ENCODE peak calls at places on chromosomes 12 and 14, in four cellular contexts. B is upper lobe of left lung, W is lung, L is right cardiac atrium. G is an unnamed sample.

GRCh38 chr12:114888928-114889327 is 205.0 kb upstream of the TBX3 start:
- DNase-seq in B (no peak), W (no peak), L (no peak), G (no peak)

GRCh38 chr12:13073191-13073590 is 29.0 kb downstream of the FAM234B start:
- DNase-seq in B (no peak), W (no peak), L (no peak), G (no peak)

GRCh38 chr12:127429556-127429955 is 837.4 kb upstream of the TMEM132C start:
- DNase-seq in B (no peak), W (no peak), L (no peak), G (no peak)

GRCh38 chr12:30719060-30719459 is 23.4 kb upstream of the IPO8 start:
- DNase-seq in B (no peak), W (no peak), L (no peak), G (no peak)

GRCh38 chr14:49218436-49219092 is 367.6 kb downstream of the RPS29 start:
- DNase-seq in B (no peak), W (no peak), L (no peak), G (no peak)

GRCh38 chr12:112000806-112001205 is 12.2 kb downstream of the TMEM116 start:
- DNase-seq in B (no peak), W (no peak), L (no peak), G (no peak)

GRCh38 chr14:73173092-73173735 is 36.9 kb downstream of the PSEN1 start:
- DNase-seq in B (no peak), W (no peak), L (no peak), G (peak; percentile 8)

GRCh38 chr12:116539361-116539771 is 19.8 kb upstream of the MAP1LC3B2 start:
- DNase-seq in B (no peak), W (no peak), L (no peak), G (no peak)

GRCh38 chr12:79455314-79455713 is 235.4 kb downstream of the PAWR start:
- DNase-seq in B (no peak), W (no peak), L (no peak), G (no peak)

GRCh38 chr14:101836131-101836530 is 74.6 kb downstream of the PPP2R5C start:
- DNase-seq in B (no peak), W (no peak), L (peak; percentile 45), G (no peak)

GRCh38 chr12:57479376-57480115 is at the start of gene ARHGAP9:
- DNase-seq in B (no peak), W (no peak), L (no peak), G (no peak)

GRCh38 chr12:57481671-57482070 is 2.0 kb upstream of the ARHGAP9 start:
- DNase-seq in B (no peak), W (no peak), L (no peak), G (no peak)

GRCh38 chr12:57487055-57487596 is 742 bp upstream of the MARS1 start:
- DNase-seq in B (no peak), W (no peak), L (no peak), G (peak; percentile 23)

GRCh38 chr12:57485695-57486094 is 2.2 kb upstream of the MARS1 start:
- DNase-seq in B (no peak), W (no peak), L (no peak), G (no peak)

DNA sequence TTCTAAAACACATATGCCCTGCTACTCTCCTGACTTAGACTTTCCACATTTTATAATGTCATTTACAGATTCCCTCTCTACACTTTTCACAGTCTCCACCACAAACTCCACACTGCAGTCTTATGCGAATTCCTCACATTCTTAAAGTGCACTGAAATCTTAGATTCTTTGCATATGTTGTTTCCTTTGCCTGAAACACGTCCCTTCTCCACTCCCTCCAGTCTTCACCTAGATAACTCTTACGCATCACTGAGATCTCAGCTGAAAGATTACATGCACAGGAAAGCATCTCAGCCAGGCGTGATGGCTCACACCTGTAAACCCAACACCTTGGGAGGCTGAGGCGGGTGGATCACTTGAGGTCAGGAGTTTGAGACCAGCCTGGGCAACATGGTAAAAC is 3.8 kb upstream of the ARHGAP9 start:
- DNase-seq in B (no peak), W (no peak), L (no peak), G (no peak)
- H3K27ac ChIP-seq in B (no peak overlapping the region), W (no peak overlapping the region), L (no peak overlapping the region), G (no peak overlapping the region)

GRCh38 chr14:91371990-91372375 is 45.6 kb downstream of the CCDC88C start:
- DNase-seq in B (no peak), W (no peak), L (no peak), G (no peak)
- H3K27ac ChIP-seq in B (peak overlapping the region; percentile 46), W (no peak overlapping the region), L (no peak overlapping the region), G (peak overlapping the region; percentile 78)

DNA sequence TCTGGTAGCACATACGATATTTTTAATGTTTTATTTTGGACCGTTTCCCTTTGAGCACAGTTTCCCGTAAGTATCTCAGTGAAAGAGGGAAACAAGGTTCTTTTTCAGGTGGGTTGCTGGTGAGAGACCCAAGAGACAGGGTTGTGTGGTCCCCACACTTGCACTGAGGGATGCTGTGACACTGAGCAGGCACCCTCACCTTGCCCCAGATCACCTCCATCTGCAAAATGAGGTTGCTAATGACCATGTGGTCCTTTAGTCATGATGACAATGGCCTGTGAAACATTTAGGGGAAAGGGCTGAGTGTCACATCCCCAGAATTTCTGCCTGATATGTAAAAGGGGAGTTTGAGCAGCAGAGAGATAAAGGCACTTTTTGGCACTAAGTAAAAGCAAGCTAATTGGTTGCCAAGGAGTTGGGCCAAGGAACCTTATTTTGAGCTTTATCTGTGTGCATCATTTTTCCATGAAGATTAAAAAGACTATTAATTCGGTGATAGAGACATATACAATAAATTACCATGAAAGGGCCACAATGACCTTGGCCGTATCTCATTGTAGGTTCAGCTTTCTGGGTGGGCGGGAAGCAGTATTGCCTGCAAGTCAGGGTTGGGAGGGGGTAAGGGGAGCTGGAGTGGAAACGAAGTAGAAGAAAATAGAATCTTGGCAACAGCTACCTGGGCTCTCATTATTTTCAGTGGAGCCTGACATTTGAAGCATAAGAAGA is 4.5 kb downstream of the CCND2 start:
- DNase-seq in B (no peak), W (no peak), L (no peak), G (no peak)
- H3K27ac ChIP-seq in B (peak overlapping the region; percentile 14), W (peak overlapping the region; percentile 63), L (peak overlapping the region; percentile 46), G (peak overlapping the region; percentile 44)

GRCh38 chr12:11813422-11813813 is 163.9 kb downstream of the ETV6 start:
- DNase-seq in B (no peak), W (no peak), L (no peak), G (no peak)
- H3K27ac ChIP-seq in B (peak overlapping the region; percentile 82), W (peak overlapping the region; percentile 28), L (peak overlapping the region; percentile 49), G (peak overlapping the region; percentile 93)

GRCh38 chr14:100384277-100384676 is 61.1 kb downstream of the SLC25A47 start:
- DNase-seq in B (peak; percentile 37), W (no peak), L (no peak), G (no peak)

GRCh38 chr14:100382106-100382455 is 58.9 kb downstream of the SLC25A47 start:
- DNase-seq in B (no peak), W (no peak), L (no peak), G (no peak)

GRCh38 chr14:100383727-100384158 is 60.6 kb downstream of the SLC25A47 start:
- DNase-seq in B (peak; percentile 77), W (peak; percentile 69), L (peak; percentile 51), G (peak; percentile 27)

GRCh38 chr14:100384819-100385813 is 62.0 kb downstream of the SLC25A47 start:
- DNase-seq in B (no peak), W (no peak), L (no peak), G (no peak)

GRCh38 chr14:100381386-100382105 is 58.4 kb downstream of the SLC25A47 start:
- DNase-seq in B (no peak), W (no peak), L (no peak), G (no peak)
- H3K27ac ChIP-seq in B (peak overlapping the region; percentile 35), W (no peak overlapping the region), L (no peak overlapping the region), G (no peak overlapping the region)

GRCh38 chr12:14314801-14315200 is 50.7 kb upstream of the ATF7IP start:
- DNase-seq in B (no peak), W (no peak), L (no peak), G (no peak)

GRCh38 chr12:14315501-14315900 is 50.0 kb upstream of the ATF7IP start:
- DNase-seq in B (no peak), W (no peak), L (no peak), G (no peak)

GRCh38 chr12:14313379-14313778 is 52.1 kb upstream of the ATF7IP start:
- DNase-seq in B (no peak), W (no peak), L (no peak), G (no peak)

GRCh38 chr12:14322403-14322802 is 43.1 kb upstream of the ATF7IP start:
- DNase-seq in B (no peak), W (no peak), L (no peak), G (no peak)

GRCh38 chr12:14317362-14318146 is 47.9 kb upstream of the ATF7IP start:
- DNase-seq in B (no peak), W (no peak), L (no peak), G (no peak)
- H3K27ac ChIP-seq in B (no peak overlapping the region), W (no peak overlapping the region), L (no peak overlapping the region), G (no peak overlapping the region)

GRCh38 chr14:29926701-29927595 is 699 bp downstream of the PRKD1 start:
- DNase-seq in B (peak; percentile 92), W (peak; percentile 53), L (peak; percentile 58), G (peak; percentile 24)
- H3K27ac ChIP-seq in B (peak overlapping the region; percentile 75), W (peak overlapping the region; percentile 79), L (peak overlapping the region; percentile 85), G (peak overlapping the region; percentile 65)